ENCODE peak calls at places on chromosomes 13 and 19, in ten cellular contexts. L, S, Z, C, M, V, Q, T, D and J are unnamed samples.

GRCh38 chr13:23140492-23140891 is 40.3 kb upstream of the SGCG start:
- DNase-seq in D (no peak), M (no peak), L (no peak), S (no peak), T (no peak), Z (no peak), C (no peak), Q (no peak), V (no peak), J (peak)

GRCh38 chr19:54030895-54031586 is 32.7 kb downstream of the VSTM1 start:
- DNase-seq in Q (no peak), D (no peak), Z (peak), C (peak), M (no peak), T (no peak), V (no peak), S (no peak), L (no peak), J (peak)

GRCh38 chr19:751501-752341 is 809 bp downstream of the MISP start:
- DNase-seq in Q (peak), L (no peak), T (no peak), C (no peak), V (no peak), Z (peak), M (peak), D (no peak), S (no peak), J (peak)

GRCh38 chr19:35375505-35376307 is 4.8 kb downstream of the GPR42 start:
- DNase-seq in M (no peak), L (no peak), C (no peak), D (no peak), T (no peak), V (no peak), Q (no peak), Z (no peak), S (no peak), J (no peak)

GRCh38 chr13:29676941-29677452 is 81.5 kb upstream of the SLC7A1 start:
- DNase-seq in Z (no peak), D (no peak), C (no peak), T (no peak), M (peak), Q (no peak), S (no peak), L (no peak), V (no peak), J (peak)

GRCh38 chr13:102726430-102726829 is 31.6 kb upstream of the METTL21C start:
- DNase-seq in Z (peak), L (no peak), D (no peak), C (peak), S (no peak), V (no peak), Q (no peak), M (no peak), T (no peak), J (no peak)

GRCh38 chr19:12774588-12775555 is at the start of gene HOOK2:
- DNase-seq in D (no peak), Z (no peak), C (peak), M (peak), V (peak), S (no peak), L (no peak), Q (no peak), T (peak), J (no peak)

GRCh38 chr19:46515879-46516350 is 20.2 kb upstream of the PNMA8B start:
- DNase-seq in V (no peak), L (no peak), T (no peak), Q (peak), M (no peak), D (no peak), S (no peak), C (peak), Z (peak), J (peak)

GRCh38 chr13:64723735-64724134 is 2506.4 kb downstream of the PCDH9 start:
- DNase-seq in M (no peak), T (peak), C (no peak), S (no peak), Z (peak), Q (peak), V (no peak), D (peak), L (no peak), J (peak)

GRCh38 chr19:13644648-13645047 is 119.7 kb upstream of the MRI1 start:
- DNase-seq in T (no peak), C (no peak), L (no peak), Z (no peak), V (no peak), S (no peak), D (peak), Q (no peak), M (no peak), J (no peak)

GRCh38 chr19:30898353-30899103 is 450.7 kb downstream of the TSHZ3 start:
- DNase-seq in D (no peak), Q (no peak), L (no peak), S (no peak), T (no peak), M (no peak), V (no peak), C (no peak), Z (no peak), J (no peak)

GRCh38 chr19:43784251-43784980 is 3.6 kb upstream of the KCNN4 start:
- DNase-seq in M (peak), Q (peak), C (peak), T (peak), D (no peak), L (no peak), Z (peak), V (no peak), S (no peak), J (peak)

GRCh38 chr13:90640976-90641375 is 706.5 kb upstream of the MIR17HG start:
- DNase-seq in L (no peak), C (no peak), S (no peak), V (no peak), M (no peak), Z (peak), Q (no peak), T (no peak), D (no peak), J (no peak)

GRCh38 chr19:1251503-1252220 is 3.3 kb downstream of the MIDN start:
- DNase-seq in Z (peak), D (peak), T (no peak), S (no peak), V (no peak), Q (no peak), C (no peak), L (no peak), M (peak), J (no peak)

GRCh38 chr13:103726808-103727207 is 660.6 kb upstream of the SLC10A2 start:
- DNase-seq in S (no peak), L (no peak), T (no peak), D (no peak), Z (no peak), Q (no peak), M (no peak), C (no peak), V (no peak), J (no peak)

GRCh38 chr13:97114696-97115095 is 107.4 kb upstream of the MBNL2 start:
- DNase-seq in T (no peak), S (no peak), V (no peak), L (no peak), C (no peak), Q (no peak), M (no peak), Z (no peak), D (no peak), J (no peak)

GRCh38 chr19:36043952-36044351 is 10.1 kb downstream of the THAP8 start:
- DNase-seq in Z (no peak), M (no peak), S (no peak), V (no peak), T (no peak), Q (no peak), D (no peak), C (no peak), L (no peak), J (no peak)

GRCh38 chr13:51803018-51803417 is 945 bp downstream of the DHRS12 start:
- DNase-seq in S (no peak), M (no peak), D (no peak), Q (no peak), L (no peak), Z (no peak), C (no peak), T (no peak), V (no peak), J (no peak)

GRCh38 chr19:2083174-2083854 is 12.8 kb downstream of the MOB3A start:
- DNase-seq in D (no peak), V (no peak), T (no peak), M (peak), L (no peak), S (no peak), Z (no peak), Q (no peak), C (peak), J (no peak)

GRCh38 chr19:6577410-6578125 is 13.4 kb downstream of the CD70 start:
- DNase-seq in D (no peak), M (peak), Z (no peak), L (no peak), C (peak), Q (no peak), S (peak), T (no peak), V (no peak), J (no peak)

GRCh38 chr19:14561832-14562351 is 10.0 kb downstream of the NDUFB7 start:
- DNase-seq in D (no peak), Z (peak), Q (no peak), V (no peak), L (no peak), C (no peak), M (no peak), S (no peak), T (peak), J (no peak)

GRCh38 chr13:63910406-63910957 is 2494.8 kb upstream of the PCDH20 start:
- DNase-seq in D (peak), L (no peak), S (no peak), V (no peak), T (no peak), C (no peak), Z (no peak), Q (no peak), M (no peak), J (no peak)

GRCh38 chr13:93680329-93680728 is 453.7 kb downstream of the GPC6 start:
- DNase-seq in Q (no peak), Z (no peak), T (no peak), L (no peak), D (no peak), C (no peak), V (no peak), S (no peak), M (no peak), J (no peak)

GRCh38 chr13:105957769-105958438 is 577.6 kb downstream of the EFNB2 start:
- DNase-seq in Q (no peak), D (no peak), L (no peak), M (no peak), T (no peak), V (no peak), S (no peak), Z (no peak), C (no peak), J (no peak)

GRCh38 chr19:6527893-6528543 is 2.8 kb upstream of the TNFSF9 start:
- DNase-seq in C (no peak), D (no peak), Z (no peak), M (no peak), V (no peak), T (no peak), S (peak), Q (no peak), L (no peak), J (no peak)

GRCh38 chr13:32537580-32538233 is 888 bp downstream of the N4BP2L2 start:
- DNase-seq in L (no peak), V (no peak), S (no peak), D (peak), C (no peak), Z (peak), Q (no peak), T (peak), M (peak), J (peak)

GRCh38 chr13:64869539-64869938 is 2360.6 kb downstream of the PCDH9 start:
- DNase-seq in Q (no peak), C (no peak), S (no peak), L (no peak), D (no peak), M (no peak), T (no peak), Z (no peak), V (no peak), J (no peak)

GRCh38 chr13:24564881-24565280 is 52.3 kb upstream of the PARP4 start:
- DNase-seq in S (no peak), D (no peak), L (no peak), C (no peak), Q (no peak), T (no peak), Z (no peak), V (no peak), M (no peak), J (no peak)

GRCh38 chr19:55027472-55028337 is 10.4 kb downstream of the GP6 start:
- DNase-seq in M (no peak), Q (no peak), Z (peak), C (no peak), L (no peak), V (no peak), S (no peak), D (no peak), T (no peak), J (no peak)

GRCh38 chr13:27137759-27138158 is 33.9 kb downstream of the USP12 start:
- DNase-seq in T (no peak), Q (no peak), D (no peak), S (no peak), C (no peak), V (no peak), Z (no peak), L (no peak), M (no peak), J (peak)

GRCh38 chr19:8567522-8568172 is 9.6 kb downstream of the MYO1F start:
- DNase-seq in S (no peak), T (peak), C (no peak), L (no peak), Q (no peak), V (no peak), Z (no peak), D (no peak), M (peak), J (no peak)

GRCh38 chr13:49348748-49349147 is 95.1 kb downstream of the CAB39L start:
- DNase-seq in L (no peak), S (no peak), V (no peak), Z (no peak), D (no peak), M (no peak), C (no peak), T (no peak), Q (no peak), J (no peak)

GRCh38 chr13:107421028-107421427 is 794.3 kb downstream of the LIG4 start:
- DNase-seq in Q (no peak), V (no peak), S (no peak), D (no peak), C (no peak), Z (peak), L (no peak), T (no peak), M (no peak), J (no peak)

GRCh38 chr19:58562126-58563033 is 4.0 kb upstream of the UBE2M start:
- DNase-seq in S (no peak), T (peak), C (no peak), V (no peak), Z (peak), D (peak), L (no peak), Q (no peak), M (no peak), J (peak)

GRCh38 chr13:20814224-20814910 is 40.6 kb upstream of the EEF1AKMT1 start:
- DNase-seq in V (peak), D (peak), M (peak), L (peak), Z (peak), S (no peak), C (no peak), Q (peak), T (peak), J (peak)

GRCh38 chr13:38819053-38819452 is 132.2 kb downstream of the FREM2 start:
- DNase-seq in Z (no peak), S (no peak), M (no peak), Q (no peak), V (no peak), T (no peak), D (no peak), L (no peak), C (peak), J (no peak)

GRCh38 chr13:65825039-65825438 is 1405.1 kb downstream of the PCDH9 start:
- DNase-seq in Z (no peak), V (no peak), T (no peak), D (no peak), S (no peak), C (no peak), M (no peak), Q (no peak), L (no peak), J (no peak)

GRCh38 chr13:102122147-102122546 is 279.7 kb downstream of the FGF14 start:
- DNase-seq in D (no peak), V (no peak), T (no peak), Q (no peak), C (no peak), M (no peak), S (no peak), Z (no peak), L (no peak), J (no peak)

GRCh38 chr19:5271145-5271544 is 69.5 kb downstream of the PTPRS start:
- DNase-seq in Z (no peak), D (no peak), C (no peak), V (no peak), Q (peak), T (no peak), S (no peak), M (no peak), L (no peak), J (no peak)
- TF ChIP-seq CTCF in Z (peak), D (peak), C (peak), V (no peak), Q (no peak), T (no peak), S (no peak), M (no peak), L (peak), J (no peak)

GRCh38 chr19:3589949-3590348 is 4.7 kb downstream of the GIPC3 start:
- DNase-seq in Q (no peak), D (no peak), Z (no peak), C (no peak), M (no peak), L (no peak), S (no peak), V (no peak), T (no peak), J (no peak)

GRCh38 chr19:3585301-3586123 is at the start of gene GIPC3:
- DNase-seq in Q (no peak), Z (no peak), D (no peak), C (no peak), S (no peak), M (no peak), T (no peak), V (no peak), L (no peak), J (no peak)

GRCh38 chr19:3589439-3589838 is 4.2 kb downstream of the GIPC3 start:
- DNase-seq in C (no peak), M (no peak), D (no peak), L (no peak), Z (no peak), Q (no peak), T (no peak), V (no peak), S (no peak), J (no peak)

GRCh38 chr19:3586707-3587346 is 1.5 kb downstream of the GIPC3 start:
- DNase-seq in V (no peak), L (no peak), C (no peak), M (no peak), Q (no peak), Z (no peak), T (no peak), D (no peak), S (no peak), J (no peak)

GRCh38 chr19:3586124-3586626 is 897 bp downstream of the GIPC3 start:
- DNase-seq in T (no peak), V (no peak), M (no peak), D (peak), Z (no peak), C (no peak), Q (no peak), L (no peak), S (no peak), J (no peak)
- H3K4me3 ChIP-seq in T (peak), V (peak), M (peak), D (no peak), Z (peak), C (no peak), Q (peak), L (peak), S (no peak), J (no peak)

GRCh38 chr13:46603165-46603603 is 50.2 kb downstream of the LRCH1 start:
- DNase-seq in S (no peak), Q (peak), T (no peak), C (no peak), Z (no peak), M (no peak), D (no peak), L (no peak), V (no peak), J (no peak)
- TF ChIP-seq CTCF in S (peak), Q (peak), T (no peak), C (peak), Z (peak), M (no peak), D (peak), L (no peak), V (no peak), J (peak)

DNA sequence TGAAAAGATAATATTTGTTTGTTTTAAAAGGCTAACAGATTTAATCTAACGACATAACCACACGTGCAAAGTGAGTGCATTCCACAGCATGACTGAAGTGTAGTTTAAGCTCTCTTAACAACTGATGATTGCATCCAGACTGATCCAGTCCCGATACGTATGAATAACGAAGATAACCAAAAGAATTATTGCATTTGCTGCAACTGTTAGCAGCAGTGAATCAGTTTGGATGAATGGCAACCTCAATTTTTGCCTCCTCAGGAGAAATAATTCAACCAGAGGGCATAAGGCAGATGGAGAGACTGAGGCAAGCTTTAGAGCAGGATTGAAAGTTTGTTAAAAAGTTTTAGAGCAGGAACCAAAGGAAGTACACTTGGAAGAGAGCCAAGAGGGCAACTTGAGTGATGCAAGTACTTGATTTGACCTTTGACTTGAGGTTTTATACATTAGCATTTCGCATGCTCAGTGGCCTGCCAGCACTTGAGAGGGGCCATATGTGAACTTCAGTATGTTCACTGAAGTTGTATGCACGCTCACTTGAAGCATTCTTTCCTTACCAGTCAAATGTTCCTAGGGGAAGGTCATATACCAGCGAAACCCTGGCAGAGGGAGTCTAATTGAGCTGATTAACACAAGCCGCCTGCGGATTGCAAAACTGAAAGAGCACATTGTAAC is 835.0 kb upstream of the PCDH20 start:
- DNase-seq in S (no peak), Z (no peak), C (no peak), L (no peak), T (no peak), Q (no peak), D (no peak), M (no peak), V (no peak), J (no peak)
- H3K4me3 ChIP-seq in S (no peak), Z (no peak), C (no peak), L (no peak), T (no peak), Q (no peak), D (no peak), M (no peak), V (no peak), J (no peak)

DNA sequence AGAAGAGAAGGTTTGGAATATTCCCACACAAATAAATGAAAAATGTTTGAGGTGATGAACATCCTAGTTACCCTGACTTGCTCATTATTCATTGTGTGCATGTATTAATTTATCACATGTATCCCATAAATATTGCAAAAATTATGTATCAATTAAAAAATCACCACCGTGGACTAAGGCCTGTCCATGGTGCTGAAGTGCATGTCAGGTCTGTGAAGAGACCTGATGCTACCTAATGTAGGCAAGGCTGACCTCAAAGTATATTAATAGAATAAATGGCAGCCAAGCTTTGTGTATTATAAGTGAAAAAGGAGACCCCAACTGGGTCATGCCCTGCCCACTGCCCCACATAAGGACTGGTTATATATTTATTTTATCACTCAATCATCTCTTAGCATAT is 34.4 kb upstream of the ZNF835 start:
- DNase-seq in Z (no peak), V (no peak), M (no peak), D (no peak), L (no peak), T (no peak), Q (no peak), C (no peak), S (no peak), J (peak)
- TF ChIP-seq CTCF in Z (no peak), V (no peak), M (no peak), D (no peak), L (no peak), T (no peak), Q (no peak), C (no peak), S (no peak), J (no peak)

GRCh38 chr19:42175335-42175734 is 42.1 kb downstream of the DEDD2 start:
- DNase-seq in S (no peak), Z (no peak), T (no peak), L (no peak), C (no peak), D (no peak), V (no peak), Q (no peak), M (no peak), J (no peak)
- H3K4me3 ChIP-seq in S (no peak), Z (no peak), T (no peak), L (no peak), C (no peak), D (no peak), V (no peak), Q (peak), M (no peak), J (no peak)

GRCh38 chr13:50393641-50394040 is 378.4 kb downstream of the KCNRG start:
- DNase-seq in Z (no peak), Q (no peak), S (no peak), V (no peak), L (no peak), C (no peak), T (no peak), D (peak), M (no peak), J (peak)
- TF ChIP-seq CTCF in Z (no peak), Q (no peak), S (no peak), V (no peak), L (no peak), C (no peak), T (no peak), D (no peak), M (no peak), J (no peak)